ENCODE peak calls at places on chromosomes 4 and X, in eight cellular contexts. L, S, K, I, G, J, O and Q are unnamed samples.

GRCh38 chr4:21544410-21544809 is 404.2 kb downstream of the KCNIP4 start:
- DNase-seq in S (no peak), J (no peak), G (no peak), I (no peak), L (no peak), O (no peak), K (no peak), Q (no peak)

GRCh38 chr4:146477054-146477453 is 44.7 kb downstream of the SLC10A7 start:
- DNase-seq in S (no peak), O (no peak), I (peak; percentile 68), G (no peak), L (no peak), K (no peak), J (no peak), Q (no peak)

GRCh38 chr4:133544097-133544496 is 395.0 kb downstream of the PCDH10 start:
- DNase-seq in K (no peak), J (no peak), I (no peak), O (no peak), G (no peak), S (no peak), L (no peak), Q (no peak)

GRCh38 chr4:19592391-19592790 is 659.3 kb upstream of the SLIT2 start:
- DNase-seq in K (no peak), J (no peak), I (peak; percentile 13), G (no peak), O (no peak), S (peak; percentile 49), L (no peak), Q (no peak)

GRCh38 chrX:153944140-153944799 is at the start of gene RENBP:
- DNase-seq in O (no peak), J (no peak), L (peak; percentile 32), G (no peak), I (no peak), S (no peak), K (peak; percentile 64), Q (no peak)

GRCh38 chr4:162347492-162348213 is 183.9 kb upstream of the FSTL5 start:
- DNase-seq in G (no peak), O (no peak), I (no peak), K (peak; percentile 21), L (no peak), S (no peak), J (no peak), Q (no peak)

GRCh38 chr4:58475097-58475496 is 1364.9 kb upstream of the IGFBP7 start:
- DNase-seq in O (no peak), S (no peak), J (no peak), K (no peak), L (no peak), I (no peak), G (no peak), Q (no peak)

GRCh38 chr4:122777846-122778501 is 45.5 kb downstream of the BBS12 start:
- DNase-seq in L (no peak), I (peak; percentile 93), J (no peak), O (no peak), G (no peak), K (no peak), S (peak; percentile 41), Q (no peak)

GRCh38 chr4:20506827-20507226 is 193.4 kb upstream of the PACRGL start:
- DNase-seq in L (no peak), K (no peak), J (no peak), O (no peak), S (peak; percentile 76), G (no peak), I (peak; percentile 70), Q (no peak)

GRCh38 chr4:53920883-53921282 is 143.5 kb downstream of the CHIC2 start:
- DNase-seq in G (no peak), O (no peak), K (no peak), J (no peak), L (no peak), I (no peak), S (no peak), Q (no peak)

GRCh38 chr4:151736367-151736766 is 24.4 kb downstream of the GATB start:
- DNase-seq in L (no peak), S (no peak), K (no peak), I (no peak), G (no peak), O (no peak), J (no peak), Q (no peak)

GRCh38 chr4:25900310-25900709 is 13.7 kb upstream of the SMIM20 start:
- DNase-seq in J (no peak), I (peak; percentile 52), O (no peak), L (no peak), S (peak; percentile 43), K (no peak), G (no peak), Q (no peak)

GRCh38 chr4:127124919-127125318 is 507.8 kb upstream of the INTU start:
- DNase-seq in L (no peak), S (peak; percentile 6), J (no peak), K (no peak), O (no peak), G (no peak), I (peak; percentile 23), Q (no peak)

GRCh38 chr4:147787204-147787603 is 55.3 kb downstream of the ARHGAP10 start:
- DNase-seq in O (no peak), G (no peak), K (no peak), I (peak; percentile 91), J (no peak), L (no peak), S (peak; percentile 42), Q (no peak)

GRCh38 chr4:93897559-93897958 is 69.0 kb downstream of the ATOH1 start:
- DNase-seq in O (no peak), K (no peak), L (no peak), J (no peak), S (peak; percentile 42), I (no peak), G (no peak), Q (no peak)

GRCh38 chr4:56271121-56271520 is 116.2 kb downstream of the AASDH start:
- DNase-seq in J (no peak), I (peak; percentile 34), K (no peak), O (no peak), S (peak; percentile 66), L (no peak), G (no peak), Q (no peak)

GRCh38 chrX:1933964-1934363 is 319.1 kb downstream of the ASMT start:
- DNase-seq in S (no peak), J (no peak), K (no peak), G (no peak), I (no peak), L (no peak), O (no peak), Q (no peak)

GRCh38 chrX:23845316-23845932 is 62.3 kb downstream of the APOO start:
- DNase-seq in G (no peak), L (no peak), K (no peak), S (no peak), O (no peak), I (no peak), J (no peak), Q (no peak)

GRCh38 chr4:182143822-182144620 is 99.2 kb upstream of the TENM3 start:
- DNase-seq in O (no peak), L (no peak), G (peak; percentile 78), S (peak; percentile 4), K (no peak), J (no peak), I (peak; percentile 92), Q (no peak)

GRCh38 chrX:88903989-88904718 is 157.1 kb downstream of the CPXCR1 start:
- DNase-seq in L (no peak), O (peak; percentile 13), K (no peak), S (no peak), G (no peak), J (no peak), I (no peak), Q (no peak)

GRCh38 chrX:30141966-30142365 is 73.4 kb upstream of the MAGEB2 start:
- DNase-seq in L (no peak), G (peak; percentile 6), J (no peak), O (no peak), K (no peak), S (peak; percentile 63), I (peak; percentile 21), Q (no peak)

GRCh38 chr4:16196482-16197393 is 29.5 kb downstream of the TAPT1 start:
- DNase-seq in K (no peak), I (peak; percentile 84), O (no peak), S (peak; percentile 86), L (no peak), J (no peak), G (peak; percentile 39), Q (no peak)

GRCh38 chrX:45240334-45240733 is 39.7 kb upstream of the DIPK2B start:
- DNase-seq in G (no peak), S (no peak), J (no peak), K (no peak), O (no peak), L (no peak), I (no peak), Q (no peak)

DNA sequence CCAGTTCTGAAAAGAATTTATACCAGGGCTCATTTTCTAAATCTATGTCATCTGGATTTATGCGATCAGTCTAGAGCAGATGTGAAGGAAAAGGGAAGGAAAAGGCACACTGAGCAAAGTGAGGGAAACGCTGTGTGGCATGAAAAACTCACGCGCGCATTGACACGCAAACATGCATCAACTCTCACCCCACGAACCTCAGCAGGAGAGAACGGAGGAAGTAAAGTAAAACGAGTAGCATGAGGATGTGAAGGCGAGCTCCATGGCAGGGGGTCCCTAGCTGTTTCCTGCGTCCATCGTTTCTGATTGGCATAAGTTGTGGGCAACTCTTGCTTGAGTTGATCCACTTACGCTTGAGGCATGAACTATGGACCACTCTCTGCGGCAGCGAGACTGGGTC is 102.8 kb upstream of the PDLIM3 start:
- DNase-seq in S (no peak), I (no peak), K (no peak), J (no peak), L (no peak), G (no peak), O (no peak), Q (no peak)
- H3K4me3 ChIP-seq in S (no peak overlapping the region), I (no peak overlapping the region), K (no peak overlapping the region), J (no peak overlapping the region), L (no peak overlapping the region), G (no peak overlapping the region), O (no peak overlapping the region), Q (peak overlapping the region; percentile 66)

GRCh38 chrX:39818071-39818470 is 279.7 kb downstream of the BCOR start:
- DNase-seq in I (no peak), G (no peak), S (no peak), O (no peak), J (no peak), K (no peak), L (no peak), Q (no peak)
- H3K27ac ChIP-seq in I (no peak overlapping the region), G (no peak overlapping the region), S (no peak overlapping the region), O (no peak overlapping the region), J (no peak overlapping the region), K (no peak overlapping the region), L (no peak overlapping the region), Q (peak overlapping the region; percentile 3)

GRCh38 chr4:6845574-6845973 is 63.0 kb downstream of the KIAA0232 start:
- DNase-seq in O (no peak), I (no peak), L (no peak), J (no peak), S (no peak), K (no peak), G (no peak), Q (no peak)
- H3K4me3 ChIP-seq in O (no peak overlapping the region), I (no peak overlapping the region), L (no peak overlapping the region), J (no peak overlapping the region), S (no peak overlapping the region), K (no peak overlapping the region), G (no peak overlapping the region), Q (no peak overlapping the region)

DNA sequence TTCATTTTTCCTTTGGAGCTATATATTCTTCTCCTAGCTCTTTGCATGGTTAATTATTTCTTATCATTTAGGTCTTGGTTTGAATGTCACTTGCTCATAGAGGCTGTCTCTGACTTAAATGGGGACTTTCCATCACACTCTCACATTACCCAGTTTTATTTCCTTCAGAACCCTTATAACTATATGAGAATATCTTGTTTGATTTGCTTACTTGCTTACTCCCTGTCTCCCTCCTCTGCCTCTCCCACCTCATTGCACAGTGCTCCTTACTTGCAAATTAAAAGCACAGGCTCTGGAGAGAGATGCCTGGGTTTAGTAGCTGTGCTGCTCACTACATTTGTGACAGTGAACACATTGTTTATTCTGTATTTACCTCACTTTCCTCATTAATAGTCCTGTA is 174.6 kb downstream of the SOWAHB start:
- DNase-seq in G (no peak), O (no peak), L (no peak), I (peak; percentile 39), S (peak; percentile 12), K (no peak), J (no peak), Q (no peak)
- H3K27ac ChIP-seq in G (peak overlapping the region; percentile 37), O (no peak overlapping the region), L (peak overlapping the region; percentile 89), I (peak overlapping the region; percentile 5), S (peak overlapping the region; percentile 64), K (no peak overlapping the region), J (peak overlapping the region; percentile 86), Q (peak overlapping the region; percentile 32)